ENCODE peak calls at places on chromosome 9, in five cellular contexts. P is transverse colon, L is RWPE1, I is T-cell, T is omental fat pad. C is an unnamed sample.
A peak's percentile ranks its signal among the peaks of the same experiment; 100 is the strongest.

GRCh38 chr9:104872959-104873850 is 54.8 kb downstream of the ABCA1 start:
- DNase-seq in P (peak; percentile 28), I (no peak), L (peak; percentile 97), T (no peak), C (no peak)

GRCh38 chr9:136644593-136645342 is 17.9 kb upstream of the EGFL7 start:
- DNase-seq in L (peak; percentile 95), T (peak; percentile 34), I (peak; percentile 73), P (peak; percentile 58), C (peak; percentile 64)

GRCh38 chr9:19495186-19496028 is 86.6 kb downstream of the ACER2 start:
- DNase-seq in I (no peak), L (no peak), P (no peak), T (no peak), C (no peak)

GRCh38 chr9:98191615-98192502 is 578 bp downstream of the CORO2A start:
- DNase-seq in P (peak; percentile 59), T (no peak), I (peak; percentile 36), L (peak; percentile 85), C (peak; percentile 13)

GRCh38 chr9:91245432-91246313 is 116.0 kb downstream of the AUH start:
- DNase-seq in L (peak; percentile 53), I (no peak), P (no peak), T (no peak), C (no peak)

GRCh38 chr9:110099236-110099741 is 108.7 kb downstream of the C9orf152 start:
- DNase-seq in I (no peak), T (no peak), L (peak; percentile 75), P (no peak), C (no peak)

GRCh38 chr9:38251036-38251335 is 141.5 kb upstream of the ALDH1B1 start:
- DNase-seq in T (no peak), I (no peak), L (no peak), P (no peak), C (no peak)

GRCh38 chr9:3240651-3241268 is 285.0 kb downstream of the RFX3 start:
- DNase-seq in T (peak; percentile 39), L (peak; percentile 26), I (peak; percentile 63), P (peak; percentile 62), C (peak; percentile 35)

GRCh38 chr9:122252796-122253195 is 11.8 kb downstream of the RBM18 start:
- DNase-seq in P (no peak), T (no peak), I (no peak), L (no peak), C (no peak)

GRCh38 chr9:1580215-1580614 is 434.9 kb upstream of the SMARCA2 start:
- DNase-seq in I (no peak), L (no peak), P (no peak), T (no peak), C (no peak)

GRCh38 chr9:138052322-138052615 is 174.7 kb downstream of the CACNA1B start:
- DNase-seq in L (no peak), P (no peak), I (no peak), T (no peak), C (no peak)

GRCh38 chr9:127707766-127708165 is 978 bp downstream of the CFAP157 start:
- DNase-seq in P (peak; percentile 34), I (peak; percentile 34), T (no peak), L (no peak), C (peak; percentile 61)

GRCh38 chr9:72442212-72442607 is 77.2 kb upstream of the ZFAND5 start:
- DNase-seq in T (no peak), P (no peak), I (no peak), L (peak; percentile 89), C (no peak)

GRCh38 chr9:70229579-70229978 is 29.2 kb upstream of the SMC5 start:
- DNase-seq in I (no peak), P (no peak), L (no peak), T (no peak), C (no peak)

GRCh38 chr9:101628173-101628572 is 33.4 kb upstream of the PPP3R2 start:
- DNase-seq in P (no peak), T (no peak), L (peak; percentile 27), I (no peak), C (no peak)

GRCh38 chr9:14203366-14204056 is 110.4 kb downstream of the NFIB start:
- DNase-seq in I (no peak), P (peak; percentile 75), T (no peak), L (no peak), C (no peak)

GRCh38 chr9:26746357-26747072 is 146.1 kb downstream of the CAAP1 start:
- DNase-seq in P (no peak), I (no peak), L (peak; percentile 60), T (no peak), C (no peak)

GRCh38 chr9:21683484-21684175 is 118.8 kb upstream of the MTAP start:
- DNase-seq in L (no peak), I (no peak), P (no peak), T (no peak), C (no peak)

GRCh38 chr9:10999646-11000045 is 386.8 kb upstream of the PTPRD start:
- DNase-seq in I (no peak), L (no peak), T (no peak), P (no peak), C (no peak)

GRCh38 chr9:91047993-91048607 is 246.5 kb downstream of the SYK start:
- DNase-seq in P (no peak), I (no peak), T (no peak), L (peak; percentile 49), C (no peak)

GRCh38 chr9:136091582-136092352 is 3.3 kb downstream of the NACC2 start:
- DNase-seq in P (no peak), T (no peak), L (no peak), I (no peak), C (no peak)

GRCh38 chr9:14652729-14653377 is 40.4 kb downstream of the ZDHHC21 start:
- DNase-seq in T (no peak), P (no peak), L (no peak), I (no peak), C (no peak)

GRCh38 chr9:87648606-87649005 is 77.3 kb upstream of the CTSL start:
- DNase-seq in I (no peak), T (no peak), L (no peak), P (no peak), C (no peak)

GRCh38 chr9:126049896-126050604 is 276.6 kb upstream of the MVB12B start:
- DNase-seq in I (no peak), T (no peak), P (no peak), L (no peak), C (no peak)

GRCh38 chr9:129570450-129571297 is 50.2 kb downstream of the C9orf50 start:
- DNase-seq in P (peak; percentile 42), L (peak; percentile 75), I (no peak), T (peak; percentile 42), C (no peak)

GRCh38 chr9:78348848-78349247 is 51.9 kb downstream of the PSAT1 start:
- DNase-seq in I (no peak), P (no peak), L (no peak), T (no peak), C (no peak)

GRCh38 chr9:121707477-121708424 is 56.3 kb downstream of the DAB2IP start:
- DNase-seq in I (no peak), L (no peak), T (no peak), P (no peak), C (no peak)

GRCh38 chr9:99855467-99856176 is 33.9 kb downstream of the NR4A3 start:
- DNase-seq in I (no peak), P (no peak), T (no peak), L (no peak), C (no peak)

GRCh38 chr9:126721531-126722098 is 83.2 kb upstream of the ZBTB43 start:
- DNase-seq in P (no peak), I (no peak), T (no peak), L (no peak), C (no peak)

GRCh38 chr9:78188594-78188993 is 47.3 kb upstream of the CEP78 start:
- DNase-seq in P (no peak), T (no peak), L (no peak), I (no peak), C (no peak)

GRCh38 chr9:86445636-86446035 is 91.4 kb upstream of the TUT7 start:
- DNase-seq in L (no peak), I (no peak), P (no peak), T (no peak), C (no peak)

GRCh38 chr9:36144322-36145206 is 8.0 kb downstream of the GLIPR2 start:
- DNase-seq in P (no peak), L (no peak), T (no peak), I (peak; percentile 24), C (peak; percentile 39)

GRCh38 chr9:137150485-137151060 is 11.6 kb downstream of the GRIN1 start:
- DNase-seq in T (no peak), I (no peak), P (peak; percentile 71), L (peak; percentile 92), C (no peak)

GRCh38 chr9:132370592-132370991 is 15.8 kb upstream of the SETX start:
- DNase-seq in L (no peak), P (no peak), I (no peak), T (no peak), C (no peak)

GRCh38 chr9:2260401-2261306 is 245.5 kb downstream of the SMARCA2 start:
- DNase-seq in L (peak; percentile 38), T (no peak), P (no peak), I (no peak), C (no peak)

GRCh38 chr9:74025402-74025894 is 471.7 kb upstream of the RORB start:
- DNase-seq in T (no peak), P (no peak), L (peak; percentile 29), I (no peak), C (no peak)

C was measured in effector memory CD8-positive, alpha-beta T cell.